ENCODE peak calls at places on chromosomes 5 and 9, in four cellular contexts. X is K562, J is HepG2, R is GM12878. P is an unnamed sample.

GRCh38 chr5:66442951-66443445 is 153.2 kb upstream of the MAST4 start:
- DNase-seq in X (no peak), J (no peak), R (no peak), P (no peak)

GRCh38 chr9:130020618-130021017 is 22.4 kb downstream of the FNBP1 start:
- DNase-seq in X (no peak), J (no peak), R (no peak), P (no peak)

GRCh38 chr5:173294673-173295320 is 33.4 kb downstream of the STC2 start:
- DNase-seq in X (peak), J (peak), R (no peak), P (no peak)

GRCh38 chr5:74183041-74183440 is 457.5 kb downstream of the ENC1 start:
- DNase-seq in X (no peak), J (no peak), R (no peak), P (no peak)

GRCh38 chr5:14871084-14871572 is 450 bp downstream of the ANKH start:
- DNase-seq in X (no peak), J (no peak), R (no peak), P (peak)

GRCh38 chr5:172133359-172134029 is 54.5 kb downstream of the STK10 start:
- DNase-seq in X (no peak), J (no peak), R (no peak), P (no peak)

GRCh38 chr9:35114921-35115341 is 731 bp downstream of the ATOSB start:
- DNase-seq in X (no peak), J (no peak), R (no peak), P (no peak)

GRCh38 chr9:97556721-97557605 is 55.5 kb downstream of the TMOD1 start:
- DNase-seq in X (no peak), J (no peak), R (no peak), P (no peak)

GRCh38 chr5:36943584-36943983 is 67.0 kb downstream of the NIPBL start:
- DNase-seq in X (no peak), J (no peak), R (no peak), P (no peak)

GRCh38 chr9:125146247-125146646 is 2.9 kb upstream of the SCAI start:
- DNase-seq in X (no peak), J (no peak), R (no peak), P (no peak)

GRCh38 chr9:133307271-133307670 is 28.7 kb downstream of the SURF6 start:
- DNase-seq in X (no peak), J (no peak), R (no peak), P (no peak)

GRCh38 chr5:132764051-132764450 is 13.0 kb downstream of the SEPTIN8 start:
- DNase-seq in X (no peak), J (no peak), R (no peak), P (no peak)

GRCh38 chr9:121485618-121486531 is 13.8 kb downstream of the GGTA1 start:
- DNase-seq in X (peak), J (no peak), R (no peak), P (no peak)

GRCh38 chr9:121929893-121930875 is 162.9 kb downstream of the TTLL11 start:
- DNase-seq in X (peak), J (peak), R (peak), P (peak)

GRCh38 chr9:12774861-12775367 is at the start of gene LURAP1L:
- DNase-seq in X (no peak), J (peak), R (no peak), P (peak)

GRCh38 chr5:176737001-176737745 is 73.2 kb upstream of the UNC5A start:
- DNase-seq in X (no peak), J (no peak), R (no peak), P (no peak)

GRCh38 chr5:2015116-2015848 is 132.6 kb upstream of the IRX4 start:
- DNase-seq in X (peak), J (no peak), R (no peak), P (no peak)

GRCh38 chr9:113446323-113446740 is 17.2 kb upstream of the RGS3 start:
- DNase-seq in X (peak), J (peak), R (peak), P (peak)

GRCh38 chr9:133690111-133690561 is 48.0 kb downstream of the SARDH start:
- DNase-seq in X (no peak), J (no peak), R (no peak), P (no peak)

GRCh38 chr9:19028835-19029451 is 4.1 kb downstream of the SAXO1 start:
- DNase-seq in X (peak), J (peak), R (no peak), P (peak)

GRCh38 chr9:35659340-35659739 is 1.2 kb downstream of the CCDC107 start:
- DNase-seq in X (no peak), J (no peak), R (no peak), P (no peak)

GRCh38 chr5:43564289-43564850 is 7.5 kb upstream of the PAIP1 start:
- DNase-seq in X (no peak), J (no peak), R (no peak), P (no peak)

GRCh38 chr9:137621131-137621757 is 2.4 kb downstream of the EHMT1 start:
- DNase-seq in X (no peak), J (no peak), R (no peak), P (no peak)

GRCh38 chr5:154501566-154501965 is 23.5 kb upstream of the HAND1 start:
- DNase-seq in X (no peak), J (no peak), R (no peak), P (no peak)

GRCh38 chr5:123705741-123706140 is 193.8 kb downstream of the CSNK1G3 start:
- DNase-seq in X (no peak), J (no peak), R (no peak), P (no peak)

GRCh38 chr5:178389031-178389729 is 156.6 kb upstream of the PHYKPL start:
- DNase-seq in X (no peak), J (no peak), R (no peak), P (no peak)

GRCh38 chr5:54900906-54901725 is 84.3 kb downstream of the ESM1 start:
- DNase-seq in X (no peak), J (no peak), R (no peak), P (no peak)

GRCh38 chr5:17238521-17239041 is 21.1 kb downstream of the BASP1 start:
- DNase-seq in X (no peak), J (no peak), R (no peak), P (no peak)

GRCh38 chr5:134224905-134225779 is 731 bp downstream of the PPP2CA start:
- DNase-seq in X (peak), J (peak), R (no peak), P (peak)

GRCh38 chr5:58455066-58455465 is 4.8 kb downstream of the PLK2 start:
- DNase-seq in X (no peak), J (no peak), R (no peak), P (no peak)

GRCh38 chr5:95080456-95080855 is 204.4 kb downstream of the MCTP1 start:
- DNase-seq in X (no peak), J (no peak), R (no peak), P (no peak)

GRCh38 chr9:127626752-127627493 is 14.8 kb downstream of the STXBP1 start:
- DNase-seq in X (no peak), J (no peak), R (no peak), P (no peak)

GRCh38 chr5:150340614-150341265 is 16.8 kb upstream of the TCOF1 start:
- DNase-seq in X (no peak), J (no peak), R (no peak), P (no peak)

GRCh38 chr5:83726912-83727311 is 6.3 kb upstream of the HAPLN1 start:
- DNase-seq in X (no peak), J (peak), R (no peak), P (no peak)

GRCh38 chr9:129803679-129804065 is 688 bp downstream of the TOR1B start:
- DNase-seq in X (peak), J (no peak), R (no peak), P (peak)

GRCh38 chr5:147658293-147658932 is 124.1 kb downstream of the JAKMIP2 start:
- DNase-seq in X (no peak), J (no peak), R (no peak), P (no peak)

GRCh38 chr5:79787448-79787847 is 97.8 kb downstream of the CMYA5 start:
- DNase-seq in X (no peak), J (no peak), R (no peak), P (no peak)

GRCh38 chr5:137782055-137782454 is 27.9 kb upstream of the HNRNPA0 start:
- DNase-seq in X (no peak), J (no peak), R (no peak), P (no peak)

GRCh38 chr5:137778772-137779564 is 24.8 kb upstream of the HNRNPA0 start:
- DNase-seq in X (peak), J (peak), R (no peak), P (peak)
- TF ChIP-seq BHLHE40 in X (no peak), J (no peak), R (no peak), P (no peak)

GRCh38 chr9:89606567-89607311 is 1.9 kb downstream of the GADD45G start:
- DNase-seq in X (peak), J (no peak), R (no peak), P (no peak)
- TF ChIP-seq SP1 in X (no peak), J (no peak), R (no peak), P (no peak)

DNA sequence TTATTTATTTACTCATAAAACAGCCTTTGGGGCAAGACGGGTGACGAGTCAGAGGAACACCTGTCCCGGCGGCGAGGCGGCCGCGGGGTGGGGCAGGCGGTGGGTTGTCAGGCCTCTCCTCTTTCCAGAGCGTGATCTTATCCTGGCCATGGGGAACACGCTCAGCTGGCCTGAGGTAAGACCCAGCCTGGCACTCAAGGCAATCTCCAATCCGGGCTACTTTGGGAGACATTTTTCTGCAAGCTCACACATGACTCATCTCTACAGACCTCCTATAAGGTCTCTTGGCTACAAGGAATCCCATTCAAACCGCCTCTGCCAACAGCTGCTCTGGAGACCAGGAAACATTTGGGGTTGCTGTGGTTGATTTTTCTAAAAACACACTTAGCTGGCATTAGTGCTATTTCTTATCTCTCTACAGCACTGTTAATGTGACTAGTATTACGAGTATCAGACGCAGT is 6.2 kb downstream of the RAPGEF1 start:
- DNase-seq in X (no peak), J (no peak), R (no peak), P (no peak)
- TF ChIP-seq BHLHE40 in X (no peak), J (no peak), R (no peak), P (no peak)

DNA sequence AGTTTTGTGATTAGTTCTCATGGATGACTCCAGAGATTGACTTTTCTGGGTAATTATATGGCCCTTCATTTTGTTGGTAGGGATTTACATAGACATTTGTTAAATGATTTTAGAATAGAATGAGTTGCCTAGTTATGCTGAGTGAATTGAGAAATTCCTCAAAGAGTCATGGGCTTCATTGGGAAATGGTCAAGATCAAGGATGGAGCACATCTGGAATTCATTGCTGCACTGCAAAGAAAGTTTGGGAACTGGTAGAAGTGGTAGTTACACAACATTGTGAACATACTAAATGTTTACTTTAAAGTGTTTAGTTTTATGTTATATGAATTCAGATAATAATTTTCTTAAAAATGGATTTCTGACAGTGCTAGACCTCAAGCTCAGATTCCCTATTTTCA is 46.5 kb downstream of the PIP5K1B start:
- DNase-seq in X (no peak), J (no peak), R (no peak), P (no peak)
- TF ChIP-seq SP1 in X (no peak), J (no peak), R (no peak), P (no peak)

GRCh38 chr5:91189480-91190332 is 193.4 kb downstream of the ARRDC3 start:
- DNase-seq in X (no peak), J (peak), R (no peak), P (no peak)
- TF ChIP-seq BHLHE40 in X (no peak), J (no peak), R (no peak), P (no peak)

DNA sequence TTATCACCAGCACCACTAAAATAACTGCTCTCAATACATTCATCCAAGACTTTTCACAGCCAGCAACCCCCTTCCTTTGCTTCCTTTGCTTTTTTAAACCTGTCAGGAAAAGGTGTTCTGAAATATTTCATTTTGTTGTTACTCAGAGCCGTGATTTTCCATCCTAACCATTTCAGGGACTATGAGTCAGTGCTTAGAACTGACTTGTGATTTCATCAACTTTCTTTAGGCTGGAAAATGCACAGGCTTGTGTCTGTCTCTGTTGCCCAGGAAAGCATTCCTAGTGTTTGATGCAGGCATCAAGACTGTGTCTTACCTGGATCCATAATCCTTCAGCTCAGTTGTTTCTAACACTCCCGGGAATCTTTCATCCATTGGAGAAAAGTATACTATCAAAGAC is 805.6 kb downstream of the BRINP1 start:
- DNase-seq in X (no peak), J (no peak), R (no peak), P (no peak)
- TF ChIP-seq SP1 in X (no peak), J (no peak), R (no peak), P (no peak)

DNA sequence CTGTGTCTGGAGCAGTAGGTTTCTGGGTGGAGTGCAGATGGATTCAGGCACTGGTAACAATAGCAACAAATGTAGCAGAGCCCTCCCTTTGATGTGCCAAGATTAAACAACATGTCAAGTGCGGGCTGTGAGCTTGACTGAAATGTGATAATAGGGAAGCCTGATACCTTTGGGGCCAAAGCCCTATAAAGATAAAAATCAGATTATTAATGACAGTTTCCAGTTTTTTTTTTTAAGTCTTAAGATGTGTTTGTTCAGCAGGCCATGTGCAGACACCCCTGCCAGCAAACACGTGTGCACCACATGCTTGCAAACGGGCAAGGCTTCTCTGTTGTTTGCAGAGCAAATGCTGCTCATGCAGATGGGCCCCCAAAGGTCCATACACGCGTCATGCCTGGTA is 193.2 kb downstream of the GADD45G start:
- DNase-seq in X (no peak), J (no peak), R (no peak), P (no peak)
- TF ChIP-seq BHLHE40 in X (no peak), J (no peak), R (no peak), P (no peak)

GRCh38 chr9:26748449-26749058 is 144.0 kb downstream of the CAAP1 start:
- DNase-seq in X (no peak), J (peak), R (no peak), P (no peak)

GRCh38 chr9:26744362-26744965 is 148.1 kb downstream of the CAAP1 start:
- DNase-seq in X (no peak), J (peak), R (no peak), P (no peak)

GRCh38 chr9:26747611-26748010 is 145.0 kb downstream of the CAAP1 start:
- DNase-seq in X (no peak), J (no peak), R (no peak), P (no peak)

GRCh38 chr9:26745111-26745510 is 147.5 kb downstream of the CAAP1 start:
- DNase-seq in X (no peak), J (no peak), R (no peak), P (no peak)

GRCh38 chr9:26746357-26747072 is 146.1 kb downstream of the CAAP1 start:
- DNase-seq in X (no peak), J (peak), R (peak), P (no peak)
- TF ChIP-seq SP1 in X (no peak), J (no peak), R (no peak), P (no peak)